ENCODE peak calls at places on chromosome 4, in eight cellular contexts. One of them, this sample, is unnamed.

GRCh38 chr4:105741548-105741947 is 33.0 kb downstream of the GSTCD start:
- DNase-seq in hypothalamus: no peak
- DNase-seq in amniotic stem cell: peak; percentile 0
- DNase-seq in ELR: no peak
- DNase-seq in progenitor cell of endocrine pancreas: no peak
- DNase-seq in cardiac fibroblast: peak; percentile 63
- DNase-seq in AG04449: no peak
- DNase-seq in NCI-H748 treated with DMSO at 0.1 percent for 48 hours: no peak
- DNase-seq in this sample: no peak

GRCh38 chr4:24213936-24214335 is 324.1 kb upstream of the PPARGC1A start:
- DNase-seq in ELR: no peak
- DNase-seq in NCI-H748 treated with DMSO at 0.1 percent for 48 hours: no peak
- DNase-seq in AG04449: no peak
- DNase-seq in cardiac fibroblast: no peak
- DNase-seq in progenitor cell of endocrine pancreas: no peak
- DNase-seq in amniotic stem cell: no peak
- DNase-seq in hypothalamus: no peak
- DNase-seq in this sample: no peak

GRCh38 chr4:55172694-55173287 is 47.4 kb upstream of the KDR start:
- DNase-seq in progenitor cell of endocrine pancreas: no peak
- DNase-seq in hypothalamus: no peak
- DNase-seq in NCI-H748 treated with DMSO at 0.1 percent for 48 hours: no peak
- DNase-seq in AG04449: no peak
- DNase-seq in ELR: peak; percentile 72
- DNase-seq in cardiac fibroblast: peak; percentile 88
- DNase-seq in amniotic stem cell: no peak
- DNase-seq in this sample: no peak

GRCh38 chr4:175906397-175906796 is 94.3 kb upstream of the GPM6A start:
- DNase-seq in amniotic stem cell: no peak
- DNase-seq in NCI-H748 treated with DMSO at 0.1 percent for 48 hours: no peak
- DNase-seq in ELR: no peak
- DNase-seq in hypothalamus: no peak
- DNase-seq in cardiac fibroblast: no peak
- DNase-seq in AG04449: no peak
- DNase-seq in progenitor cell of endocrine pancreas: no peak
- DNase-seq in this sample: no peak

GRCh38 chr4:27010334-27010940 is 149.8 kb downstream of the STIM2 start:
- DNase-seq in hypothalamus: peak; percentile 15
- DNase-seq in NCI-H748 treated with DMSO at 0.1 percent for 48 hours: peak; percentile 23
- DNase-seq in ELR: peak; percentile 76
- DNase-seq in AG04449: no peak
- DNase-seq in cardiac fibroblast: peak; percentile 84
- DNase-seq in amniotic stem cell: peak; percentile 44
- DNase-seq in progenitor cell of endocrine pancreas: no peak
- DNase-seq in this sample: peak; percentile 39

GRCh38 chr4:147816382-147817254 is 84.7 kb downstream of the ARHGAP10 start:
- DNase-seq in AG04449: no peak
- DNase-seq in hypothalamus: no peak
- DNase-seq in amniotic stem cell: no peak
- DNase-seq in cardiac fibroblast: no peak
- DNase-seq in progenitor cell of endocrine pancreas: no peak
- DNase-seq in ELR: no peak
- DNase-seq in NCI-H748 treated with DMSO at 0.1 percent for 48 hours: no peak
- DNase-seq in this sample: no peak

GRCh38 chr4:30269850-30270249 is 450.3 kb upstream of the PCDH7 start:
- DNase-seq in AG04449: no peak
- DNase-seq in hypothalamus: no peak
- DNase-seq in progenitor cell of endocrine pancreas: no peak
- DNase-seq in NCI-H748 treated with DMSO at 0.1 percent for 48 hours: no peak
- DNase-seq in amniotic stem cell: no peak
- DNase-seq in cardiac fibroblast: peak; percentile 2
- DNase-seq in ELR: peak; percentile 34
- DNase-seq in this sample: no peak

GRCh38 chr4:94721310-94721709 is 36.4 kb upstream of the BMPR1B start:
- DNase-seq in cardiac fibroblast: no peak
- DNase-seq in progenitor cell of endocrine pancreas: no peak
- DNase-seq in AG04449: no peak
- DNase-seq in NCI-H748 treated with DMSO at 0.1 percent for 48 hours: no peak
- DNase-seq in amniotic stem cell: no peak
- DNase-seq in hypothalamus: no peak
- DNase-seq in ELR: no peak
- DNase-seq in this sample: no peak

GRCh38 chr4:87152310-87153061 is 67.9 kb downstream of the KLHL8 start:
- DNase-seq in AG04449: no peak
- DNase-seq in cardiac fibroblast: no peak
- DNase-seq in ELR: peak; percentile 12
- DNase-seq in hypothalamus: no peak
- DNase-seq in amniotic stem cell: no peak
- DNase-seq in progenitor cell of endocrine pancreas: no peak
- DNase-seq in NCI-H748 treated with DMSO at 0.1 percent for 48 hours: no peak
- DNase-seq in this sample: no peak

GRCh38 chr4:83870551-83870950 is 334.6 kb downstream of the GPAT3 start:
- DNase-seq in hypothalamus: no peak
- DNase-seq in AG04449: no peak
- DNase-seq in cardiac fibroblast: no peak
- DNase-seq in ELR: no peak
- DNase-seq in amniotic stem cell: no peak
- DNase-seq in progenitor cell of endocrine pancreas: no peak
- DNase-seq in NCI-H748 treated with DMSO at 0.1 percent for 48 hours: no peak
- DNase-seq in this sample: no peak

GRCh38 chr4:180695851-180696250 is 1547.4 kb upstream of the TENM3 start:
- DNase-seq in AG04449: no peak
- DNase-seq in NCI-H748 treated with DMSO at 0.1 percent for 48 hours: no peak
- DNase-seq in cardiac fibroblast: peak; percentile 27
- DNase-seq in progenitor cell of endocrine pancreas: no peak
- DNase-seq in amniotic stem cell: peak; percentile 61
- DNase-seq in hypothalamus: no peak
- DNase-seq in ELR: peak; percentile 85
- DNase-seq in this sample: no peak

GRCh38 chr4:31573554-31573953 is 853.4 kb downstream of the PCDH7 start:
- DNase-seq in NCI-H748 treated with DMSO at 0.1 percent for 48 hours: no peak
- DNase-seq in AG04449: no peak
- DNase-seq in cardiac fibroblast: no peak
- DNase-seq in amniotic stem cell: no peak
- DNase-seq in progenitor cell of endocrine pancreas: no peak
- DNase-seq in ELR: no peak
- DNase-seq in hypothalamus: no peak
- DNase-seq in this sample: no peak

GRCh38 chr4:110867251-110867960 is 244.5 kb upstream of the PITX2 start:
- DNase-seq in ELR: no peak
- DNase-seq in hypothalamus: no peak
- DNase-seq in AG04449: no peak
- DNase-seq in NCI-H748 treated with DMSO at 0.1 percent for 48 hours: no peak
- DNase-seq in amniotic stem cell: no peak
- DNase-seq in progenitor cell of endocrine pancreas: no peak
- DNase-seq in cardiac fibroblast: no peak
- DNase-seq in this sample: no peak

GRCh38 chr4:83114576-83114975 is at the start of gene PLAC8:
- DNase-seq in cardiac fibroblast: no peak
- DNase-seq in hypothalamus: no peak
- DNase-seq in progenitor cell of endocrine pancreas: no peak
- DNase-seq in amniotic stem cell: no peak
- DNase-seq in ELR: peak; percentile 67
- DNase-seq in NCI-H748 treated with DMSO at 0.1 percent for 48 hours: no peak
- DNase-seq in AG04449: no peak
- DNase-seq in this sample: no peak

GRCh38 chr4:36274158-36274557 is 7.3 kb upstream of the DTHD1 start:
- DNase-seq in progenitor cell of endocrine pancreas: no peak
- DNase-seq in ELR: peak; percentile 38
- DNase-seq in NCI-H748 treated with DMSO at 0.1 percent for 48 hours: no peak
- DNase-seq in amniotic stem cell: no peak
- DNase-seq in cardiac fibroblast: no peak
- DNase-seq in hypothalamus: no peak
- DNase-seq in AG04449: no peak
- DNase-seq in this sample: no peak

GRCh38 chr4:40180356-40180755 is 16.5 kb upstream of the RHOH start:
- DNase-seq in cardiac fibroblast: peak; percentile 96
- DNase-seq in AG04449: peak; percentile 68
- DNase-seq in NCI-H748 treated with DMSO at 0.1 percent for 48 hours: no peak
- DNase-seq in hypothalamus: no peak
- DNase-seq in ELR: peak; percentile 92
- DNase-seq in progenitor cell of endocrine pancreas: no peak
- DNase-seq in amniotic stem cell: no peak
- DNase-seq in this sample: no peak

GRCh38 chr4:20395160-20395773 is 143.6 kb downstream of the SLIT2 start:
- DNase-seq in hypothalamus: no peak
- DNase-seq in NCI-H748 treated with DMSO at 0.1 percent for 48 hours: peak; percentile 47
- DNase-seq in AG04449: no peak
- DNase-seq in cardiac fibroblast: peak; percentile 62
- DNase-seq in amniotic stem cell: no peak
- DNase-seq in progenitor cell of endocrine pancreas: peak; percentile 11
- DNase-seq in ELR: peak; percentile 59
- DNase-seq in this sample: peak; percentile 41

GRCh38 chr4:123299212-123299651 is 97.4 kb upstream of the SPRY1 start:
- DNase-seq in AG04449: peak; percentile 46
- DNase-seq in NCI-H748 treated with DMSO at 0.1 percent for 48 hours: no peak
- DNase-seq in ELR: peak; percentile 42
- DNase-seq in hypothalamus: no peak
- DNase-seq in amniotic stem cell: peak; percentile 58
- DNase-seq in cardiac fibroblast: peak; percentile 95
- DNase-seq in progenitor cell of endocrine pancreas: no peak
- DNase-seq in this sample: no peak

GRCh38 chr4:95676190-95676589 is 127.4 kb upstream of the UNC5C start:
- DNase-seq in ELR: no peak
- DNase-seq in progenitor cell of endocrine pancreas: no peak
- DNase-seq in amniotic stem cell: no peak
- DNase-seq in cardiac fibroblast: peak; percentile 63
- DNase-seq in hypothalamus: no peak
- DNase-seq in NCI-H748 treated with DMSO at 0.1 percent for 48 hours: no peak
- DNase-seq in AG04449: no peak
- DNase-seq in this sample: no peak

GRCh38 chr4:4642201-4643025 is 100.6 kb upstream of the STX18 start:
- DNase-seq in hypothalamus: no peak
- DNase-seq in ELR: no peak
- DNase-seq in cardiac fibroblast: no peak
- DNase-seq in AG04449: no peak
- DNase-seq in NCI-H748 treated with DMSO at 0.1 percent for 48 hours: no peak
- DNase-seq in progenitor cell of endocrine pancreas: no peak
- DNase-seq in amniotic stem cell: no peak
- DNase-seq in this sample: no peak

GRCh38 chr4:126906466-126906865 is 726.3 kb upstream of the INTU start:
- DNase-seq in cardiac fibroblast: no peak
- DNase-seq in NCI-H748 treated with DMSO at 0.1 percent for 48 hours: no peak
- DNase-seq in AG04449: no peak
- DNase-seq in ELR: no peak
- DNase-seq in progenitor cell of endocrine pancreas: no peak
- DNase-seq in hypothalamus: no peak
- DNase-seq in amniotic stem cell: no peak
- DNase-seq in this sample: no peak

GRCh38 chr4:145839151-145839550 is 99.5 kb downstream of the ZNF827 start:
- DNase-seq in cardiac fibroblast: no peak
- DNase-seq in AG04449: no peak
- DNase-seq in ELR: no peak
- DNase-seq in hypothalamus: peak; percentile 28
- DNase-seq in amniotic stem cell: no peak
- DNase-seq in progenitor cell of endocrine pancreas: no peak
- DNase-seq in NCI-H748 treated with DMSO at 0.1 percent for 48 hours: no peak
- DNase-seq in this sample: no peak

GRCh38 chr4:63563288-63564014 is 845.8 kb downstream of the TECRL start:
- DNase-seq in AG04449: no peak
- DNase-seq in cardiac fibroblast: no peak
- DNase-seq in progenitor cell of endocrine pancreas: no peak
- DNase-seq in NCI-H748 treated with DMSO at 0.1 percent for 48 hours: peak; percentile 0
- DNase-seq in amniotic stem cell: no peak
- DNase-seq in hypothalamus: no peak
- DNase-seq in ELR: peak; percentile 9
- DNase-seq in this sample: no peak

GRCh38 chr4:83606898-83607297 is 71.0 kb downstream of the GPAT3 start:
- DNase-seq in AG04449: no peak
- DNase-seq in ELR: no peak
- DNase-seq in NCI-H748 treated with DMSO at 0.1 percent for 48 hours: no peak
- DNase-seq in hypothalamus: no peak
- DNase-seq in amniotic stem cell: no peak
- DNase-seq in cardiac fibroblast: no peak
- DNase-seq in progenitor cell of endocrine pancreas: no peak
- DNase-seq in this sample: no peak

GRCh38 chr4:104571341-104571740 is 76.6 kb upstream of the CXXC4 start:
- DNase-seq in hypothalamus: no peak
- DNase-seq in NCI-H748 treated with DMSO at 0.1 percent for 48 hours: no peak
- DNase-seq in ELR: no peak
- DNase-seq in progenitor cell of endocrine pancreas: no peak
- DNase-seq in AG04449: no peak
- DNase-seq in cardiac fibroblast: no peak
- DNase-seq in amniotic stem cell: no peak
- DNase-seq in this sample: no peak

GRCh38 chr4:182555997-182556418 is 312.8 kb downstream of the TENM3 start:
- DNase-seq in AG04449: peak; percentile 71
- DNase-seq in cardiac fibroblast: peak; percentile 38
- DNase-seq in amniotic stem cell: peak; percentile 76
- DNase-seq in hypothalamus: no peak
- DNase-seq in ELR: peak; percentile 17
- DNase-seq in progenitor cell of endocrine pancreas: no peak
- DNase-seq in NCI-H748 treated with DMSO at 0.1 percent for 48 hours: no peak
- DNase-seq in this sample: no peak

GRCh38 chr4:80841587-80842281 is 188.8 kb upstream of the BMP3 start:
- DNase-seq in ELR: no peak
- DNase-seq in NCI-H748 treated with DMSO at 0.1 percent for 48 hours: no peak
- DNase-seq in hypothalamus: no peak
- DNase-seq in progenitor cell of endocrine pancreas: no peak
- DNase-seq in amniotic stem cell: no peak
- DNase-seq in AG04449: no peak
- DNase-seq in cardiac fibroblast: no peak
- DNase-seq in this sample: no peak

GRCh38 chr4:154164931-154165839 is 326.4 kb downstream of the DCHS2 start:
- DNase-seq in AG04449: peak; percentile 89
- DNase-seq in hypothalamus: no peak
- DNase-seq in amniotic stem cell: peak; percentile 90
- DNase-seq in ELR: peak; percentile 28
- DNase-seq in cardiac fibroblast: peak; percentile 85
- DNase-seq in progenitor cell of endocrine pancreas: no peak
- DNase-seq in NCI-H748 treated with DMSO at 0.1 percent for 48 hours: no peak
- DNase-seq in this sample: no peak

GRCh38 chr4:137608085-137608484 is 75.8 kb upstream of the PCDH18 start:
- DNase-seq in hypothalamus: no peak
- DNase-seq in progenitor cell of endocrine pancreas: no peak
- DNase-seq in ELR: no peak
- DNase-seq in NCI-H748 treated with DMSO at 0.1 percent for 48 hours: no peak
- DNase-seq in cardiac fibroblast: no peak
- DNase-seq in amniotic stem cell: no peak
- DNase-seq in AG04449: no peak
- DNase-seq in this sample: no peak

GRCh38 chr4:77012726-77013125 is 63.1 kb downstream of the CCNI start:
- DNase-seq in ELR: no peak
- DNase-seq in amniotic stem cell: no peak
- DNase-seq in AG04449: no peak
- DNase-seq in progenitor cell of endocrine pancreas: no peak
- DNase-seq in hypothalamus: no peak
- DNase-seq in cardiac fibroblast: no peak
- DNase-seq in NCI-H748 treated with DMSO at 0.1 percent for 48 hours: no peak
- DNase-seq in this sample: no peak

GRCh38 chr4:76950052-76950845 is 697 bp downstream of the SEPTIN11 start:
- DNase-seq in AG04449: no peak
- DNase-seq in amniotic stem cell: no peak
- DNase-seq in hypothalamus: peak; percentile 36
- DNase-seq in cardiac fibroblast: peak; percentile 48
- DNase-seq in ELR: peak; percentile 59
- DNase-seq in NCI-H748 treated with DMSO at 0.1 percent for 48 hours: no peak
- DNase-seq in progenitor cell of endocrine pancreas: peak; percentile 38
- DNase-seq in this sample: no peak

GRCh38 chr4:145815027-145815612 is 123.5 kb downstream of the ZNF827 start:
- DNase-seq in progenitor cell of endocrine pancreas: no peak
- DNase-seq in cardiac fibroblast: no peak
- DNase-seq in AG04449: no peak
- DNase-seq in NCI-H748 treated with DMSO at 0.1 percent for 48 hours: no peak
- DNase-seq in amniotic stem cell: no peak
- DNase-seq in hypothalamus: no peak
- DNase-seq in ELR: no peak
- DNase-seq in this sample: no peak